ENCODE peak calls at places on chromosomes 1 and 21, in six cellular contexts. J is putamen, Z is AG20443, V is T-cell, E is SW 1271, B is skeletal muscle cell. L is an unnamed sample.

GRCh38 chr1:45679123-45679522 is 7.2 kb downstream of the GPBP1L1 start:
- DNase-seq in E (no peak), J (no peak), Z (peak; percentile 28), B (no peak), V (no peak), L (no peak)

GRCh38 chr1:53706356-53706755 is 32.6 kb downstream of the GLIS1 start:
- DNase-seq in J (no peak), V (no peak), B (no peak), E (no peak), Z (no peak), L (no peak)

GRCh38 chr1:185960377-185961151 is 226.4 kb downstream of the HMCN1 start:
- DNase-seq in E (no peak), J (no peak), V (no peak), B (peak; percentile 52), Z (peak; percentile 46), L (no peak)

GRCh38 chr1:247415423-247416361 is at the start of gene NLRP3:
- DNase-seq in E (peak; percentile 71), J (peak; percentile 30), V (peak; percentile 38), B (no peak), Z (peak; percentile 48), L (no peak)

GRCh38 chr21:32958288-32958992 is 67.3 kb upstream of the OLIG2 start:
- DNase-seq in E (no peak), B (no peak), V (no peak), Z (no peak), J (no peak), L (no peak)

GRCh38 chr21:16945580-16945979 is 567.3 kb upstream of the CXADR start:
- DNase-seq in Z (no peak), E (no peak), J (no peak), V (no peak), B (no peak), L (no peak)

GRCh38 chr21:34834852-34835501 is 166.2 kb downstream of the CLIC6 start:
- DNase-seq in Z (no peak), E (no peak), V (no peak), B (no peak), J (no peak), L (no peak)

GRCh38 chr1:37795340-37796110 is 1.9 kb downstream of the MANEAL start:
- DNase-seq in B (no peak), J (no peak), V (peak; percentile 23), E (no peak), Z (peak; percentile 77), L (no peak)